ENCODE peak calls at places on chromosomes 13 and 19, in eight cellular contexts. R is GM18507; V is C1 segment of cervical spinal cord; P is stimulated activated naive CD4-positive, alpha-beta T cell; M is WTC11; L is effector CD4-positive, alpha-beta T cell; K is uterus; Y is head of caudate nucleus. A is an unnamed sample.

GRCh38 chr13:36766295-36766694 is 52.7 kb upstream of the RFXAP start:
- DNase-seq in V (no peak), R (no peak), K (no peak), M (no peak), Y (no peak), P (no peak), L (no peak), A (no peak)

GRCh38 chr19:678791-679388 is 2.7 kb downstream of the FSTL3 start:
- DNase-seq in Y (no peak), M (no peak), L (no peak), K (no peak), R (no peak), V (no peak), P (no peak), A (no peak)

GRCh38 chr13:40666058-40666904 is at the start of gene FOXO1:
- DNase-seq in K (peak; percentile 94), Y (peak; percentile 95), L (peak; percentile 86), R (peak; percentile 97), P (peak; percentile 91), M (peak; percentile 80), V (peak; percentile 90), A (no peak)

GRCh38 chr13:78430166-78430791 is 173.1 kb downstream of the POU4F1 start:
- DNase-seq in Y (no peak), R (no peak), K (no peak), P (no peak), M (no peak), L (no peak), V (no peak), A (no peak)

GRCh38 chr19:40270362-40271089 is 14.6 kb downstream of the AKT2 start:
- DNase-seq in V (no peak), R (no peak), M (peak; percentile 50), K (no peak), P (no peak), L (no peak), Y (no peak), A (no peak)

GRCh38 chr13:114065926-114066774 is 66.3 kb downstream of the RASA3 start:
- DNase-seq in K (no peak), V (no peak), Y (no peak), M (no peak), P (no peak), R (no peak), L (no peak), A (no peak)

GRCh38 chr13:55439450-55439849 is 1701.3 kb upstream of the PRR20A start:
- DNase-seq in L (no peak), P (no peak), M (no peak), V (no peak), K (no peak), R (no peak), Y (no peak), A (no peak)

GRCh38 chr19:14434157-14434501 is 1.0 kb downstream of the PKN1 start:
- DNase-seq in V (no peak), R (no peak), K (no peak), Y (no peak), L (no peak), M (no peak), P (no peak), A (no peak)

GRCh38 chr13:100636441-100636840 is 38.2 kb downstream of the TMTC4 start:
- DNase-seq in L (no peak), Y (peak; percentile 65), K (no peak), R (no peak), M (no peak), P (no peak), V (peak; percentile 59), A (no peak)

GRCh38 chr19:3459322-3459881 is 20.9 kb downstream of the SMIM24 start:
- DNase-seq in V (peak; percentile 82), L (no peak), K (peak; percentile 95), P (no peak), Y (peak; percentile 62), R (no peak), M (no peak), A (no peak)

GRCh38 chr13:99426426-99426825 is 74.8 kb upstream of the TM9SF2 start:
- DNase-seq in R (no peak), Y (no peak), P (no peak), V (no peak), M (no peak), L (no peak), K (no peak), A (no peak)

GRCh38 chr13:42820450-42820849 is 39.1 kb downstream of the FAM216B start:
- DNase-seq in L (no peak), K (no peak), P (no peak), M (no peak), Y (no peak), V (no peak), R (no peak), A (no peak)

GRCh38 chr13:111620586-111620985 is 300.1 kb downstream of the TEX29 start:
- DNase-seq in V (no peak), K (no peak), R (no peak), Y (no peak), P (no peak), L (no peak), M (no peak), A (no peak)

GRCh38 chr13:110254151-110254679 is 52.7 kb downstream of the COL4A1 start:
- DNase-seq in Y (no peak), P (no peak), R (no peak), L (no peak), M (no peak), K (no peak), V (no peak), A (no peak)

GRCh38 chr19:18401580-18402112 is 4.2 kb upstream of the LRRC25 start:
- DNase-seq in R (no peak), P (no peak), V (peak; percentile 50), K (no peak), M (no peak), L (no peak), Y (no peak), A (no peak)

GRCh38 chr19:18594096-18594823 is 5.7 kb downstream of the REX1BD start:
- DNase-seq in Y (peak; percentile 74), L (peak; percentile 72), V (peak; percentile 37), K (peak; percentile 87), M (peak; percentile 82), P (peak; percentile 57), R (peak; percentile 86), A (peak; percentile 90)

GRCh38 chr13:95862401-95862800 is 185.5 kb downstream of the DNAJC3 start:
- DNase-seq in M (no peak), V (no peak), Y (no peak), L (no peak), K (no peak), R (no peak), P (no peak), A (no peak)

GRCh38 chr19:29668746-29669609 is 3.7 kb downstream of the PLEKHF1 start:
- DNase-seq in M (peak; percentile 41), K (no peak), Y (no peak), V (no peak), R (no peak), P (no peak), L (no peak), A (no peak)

GRCh38 chr19:36141039-36141914 is 1.4 kb downstream of the CAPNS1 start:
- DNase-seq in M (peak; percentile 97), P (peak; percentile 86), L (peak; percentile 82), V (peak; percentile 67), Y (peak; percentile 87), R (peak; percentile 86), K (peak; percentile 92), A (peak; percentile 99)

GRCh38 chr13:112545866-112546265 is 42.1 kb downstream of the TUBGCP3 start:
- DNase-seq in V (no peak), Y (no peak), R (no peak), P (no peak), K (no peak), M (no peak), L (no peak), A (no peak)

GRCh38 chr19:38650180-38650775 is 2.8 kb downstream of the ACTN4 start:
- DNase-seq in V (no peak), K (no peak), R (no peak), L (no peak), P (no peak), M (no peak), Y (no peak), A (no peak)

GRCh38 chr13:52806029-52806428 is 42.4 kb downstream of the PCDH8 start:
- DNase-seq in M (no peak), P (no peak), R (no peak), Y (no peak), K (no peak), V (no peak), L (no peak), A (no peak)

GRCh38 chr13:46655727-46656180 is 102.8 kb downstream of the LRCH1 start:
- DNase-seq in P (no peak), K (no peak), L (no peak), Y (no peak), V (no peak), M (no peak), R (no peak), A (no peak)

GRCh38 chr19:31511696-31512095 is 162.5 kb upstream of the TSHZ3 start:
- DNase-seq in K (no peak), Y (no peak), P (no peak), R (no peak), L (no peak), M (no peak), V (no peak), A (no peak)

GRCh38 chr13:51207881-51208280 is 14.3 kb upstream of the FAM124A start:
- DNase-seq in V (no peak), R (no peak), M (no peak), L (no peak), Y (no peak), K (no peak), P (no peak), A (no peak)

GRCh38 chr19:38734426-38735256 is 9.6 kb downstream of the CAPN12 start:
- DNase-seq in L (no peak), M (no peak), V (no peak), R (peak; percentile 52), Y (no peak), K (peak; percentile 35), P (no peak), A (no peak)

GRCh38 chr19:36043952-36044351 is 10.1 kb downstream of the THAP8 start:
- DNase-seq in L (no peak), R (no peak), M (no peak), V (no peak), P (no peak), Y (no peak), K (no peak), A (no peak)

GRCh38 chr13:94073006-94073744 is 406.3 kb downstream of the DCT start:
- DNase-seq in P (no peak), V (no peak), R (no peak), K (no peak), L (no peak), M (no peak), Y (no peak), A (no peak)

GRCh38 chr19:38734176-38734425 is 10.2 kb downstream of the CAPN12 start:
- DNase-seq in Y (no peak), R (no peak), K (peak; percentile 20), P (no peak), M (no peak), L (no peak), V (no peak), A (no peak)

GRCh38 chr19:3479819-3480215 is 508 bp downstream of the SMIM24 start:
- DNase-seq in V (no peak), P (no peak), K (no peak), M (peak; percentile 75), Y (no peak), R (no peak), L (peak; percentile 23), A (peak; percentile 64)

GRCh38 chr13:99193152-99193551 is 7.5 kb upstream of the UBAC2 start:
- DNase-seq in L (no peak), K (no peak), Y (no peak), M (no peak), V (no peak), P (no peak), R (no peak), A (no peak)

GRCh38 chr13:97359181-97360057 is 74.5 kb upstream of the RAP2A start:
- DNase-seq in K (peak; percentile 42), M (peak; percentile 40), R (no peak), V (no peak), P (peak; percentile 18), L (peak; percentile 38), Y (peak; percentile 60), A (no peak)

GRCh38 chr13:24606486-24607170 is 73.6 kb upstream of the ATP12A start:
- DNase-seq in L (no peak), Y (no peak), P (no peak), R (no peak), V (no peak), M (no peak), K (no peak), A (no peak)

GRCh38 chr19:35168261-35168660 is 13.7 kb downstream of the FXYD5 start:
- DNase-seq in Y (no peak), V (no peak), P (no peak), M (no peak), R (no peak), L (no peak), K (no peak), A (no peak)

A was measured in H1.